ENCODE peak calls at places on chromosomes 1 and 21, in five cellular contexts. A is A673; R is HL-60; K is CD4-positive, CD25-positive, alpha-beta regulatory T cell; M is naive thymus-derived CD4-positive, alpha-beta T cell. C is an unnamed sample.

GRCh38 chr1:41917835-41918449 is 780 bp downstream of the HIVEP3 start:
- DNase-seq in A (peak), R (no peak), K (peak), M (peak), C (no peak)

GRCh38 chr1:87269921-87270320 is 58.8 kb upstream of the LMO4 start:
- DNase-seq in A (no peak), R (no peak), K (no peak), M (no peak), C (no peak)

GRCh38 chr1:179058343-179059184 is 23.3 kb upstream of the TOR3A start:
- DNase-seq in A (no peak), R (no peak), K (no peak), M (no peak), C (no peak)

GRCh38 chr1:85579619-85580018 is 942 bp upstream of the CCN1 start:
- DNase-seq in A (no peak), R (no peak), K (no peak), M (no peak), C (peak)

GRCh38 chr1:44103270-44104131 is 15.1 kb upstream of the KLF17 start:
- DNase-seq in A (no peak), R (no peak), K (no peak), M (no peak), C (no peak)

GRCh38 chr1:209389258-209389657 is 194.3 kb upstream of the CAMK1G start:
- DNase-seq in A (no peak), R (no peak), K (no peak), M (no peak), C (no peak)

GRCh38 chr1:205774277-205775014 is 836 bp downstream of the RAB29 start:
- DNase-seq in A (no peak), R (no peak), K (peak), M (no peak), C (no peak)

GRCh38 chr21:29166853-29167252 is 36.4 kb downstream of the MAP3K7CL start:
- DNase-seq in A (no peak), R (no peak), K (no peak), M (no peak), C (no peak)

GRCh38 chr1:172917972-172918371 is 132.8 kb downstream of the TNFSF18 start:
- DNase-seq in A (peak), R (no peak), K (no peak), M (no peak), C (no peak)

GRCh38 chr1:22850681-22851080 is 122.0 kb downstream of the LACTBL1 start:
- DNase-seq in A (no peak), R (no peak), K (no peak), M (no peak), C (no peak)

GRCh38 chr1:221487781-221488520 is 253.9 kb downstream of the DUSP10 start:
- DNase-seq in A (no peak), R (no peak), K (no peak), M (no peak), C (no peak)

GRCh38 chr1:21647431-21648373 is 21.5 kb downstream of the RAP1GAP start:
- DNase-seq in A (no peak), R (no peak), K (peak), M (no peak), C (no peak)

GRCh38 chr1:81801834-81802531 is 1.2 kb downstream of the ADGRL2 start:
- DNase-seq in A (peak), R (no peak), K (no peak), M (no peak), C (peak)

GRCh38 chr1:26541816-26542711 is 12.5 kb downstream of the RPS6KA1 start:
- DNase-seq in A (peak), R (peak), K (peak), M (peak), C (peak)

GRCh38 chr1:190119683-190120082 is 358.0 kb downstream of the BRINP3 start:
- DNase-seq in A (no peak), R (no peak), K (no peak), M (no peak), C (no peak)

GRCh38 chr1:16191309-16191708 is 21.1 kb downstream of the ARHGEF19 start:
- DNase-seq in A (no peak), R (no peak), K (no peak), M (no peak), C (no peak)

GRCh38 chr1:115175596-115175995 is 86.3 kb upstream of the TSPAN2 start:
- DNase-seq in A (no peak), R (no peak), K (no peak), M (no peak), C (no peak)

GRCh38 chr21:21057349-21058062 is 59.3 kb downstream of the NCAM2 start:
- DNase-seq in A (no peak), R (no peak), K (no peak), M (no peak), C (no peak)

GRCh38 chr1:7372477-7373120 is 398.5 kb upstream of the VAMP3 start:
- DNase-seq in A (no peak), R (no peak), K (no peak), M (no peak), C (no peak)
- H3K4me3 ChIP-seq in A (no peak), R (no peak), K (no peak), M (no peak), C (no peak)

DNA sequence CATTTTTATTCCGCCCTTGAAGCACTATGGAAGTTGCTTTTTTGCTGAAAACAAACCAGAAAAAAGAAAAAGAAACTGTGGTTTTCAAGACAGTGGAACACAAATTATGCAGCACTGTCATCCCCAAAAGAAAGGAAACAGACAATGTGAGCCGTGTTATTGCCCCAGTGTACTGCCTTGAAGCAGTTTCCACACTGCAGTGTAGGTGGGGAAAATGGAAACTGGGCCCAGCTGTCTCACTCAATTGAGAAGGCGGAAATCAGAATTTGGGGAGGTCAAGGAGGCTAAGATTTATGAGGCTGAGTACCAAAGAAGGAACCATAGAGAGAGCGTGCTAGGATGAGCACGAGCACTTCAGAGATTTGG is 55.5 kb downstream of the MPZL1 start:
- DNase-seq in A (no peak), R (no peak), K (no peak), M (no peak), C (no peak)
- H3K4me3 ChIP-seq in A (no peak), R (no peak), K (no peak), M (no peak), C (no peak)

GRCh38 chr1:62450301-62450700 is 13.5 kb downstream of the USP1 start:
- DNase-seq in A (no peak), R (no peak), K (no peak), M (no peak), C (no peak)

GRCh38 chr1:62457955-62458354 is 21.1 kb downstream of the USP1 start:
- DNase-seq in A (no peak), R (no peak), K (no peak), M (no peak), C (no peak)

GRCh38 chr1:62448221-62448933 is 11.5 kb downstream of the USP1 start:
- DNase-seq in A (no peak), R (no peak), K (no peak), M (no peak), C (no peak)

DNA sequence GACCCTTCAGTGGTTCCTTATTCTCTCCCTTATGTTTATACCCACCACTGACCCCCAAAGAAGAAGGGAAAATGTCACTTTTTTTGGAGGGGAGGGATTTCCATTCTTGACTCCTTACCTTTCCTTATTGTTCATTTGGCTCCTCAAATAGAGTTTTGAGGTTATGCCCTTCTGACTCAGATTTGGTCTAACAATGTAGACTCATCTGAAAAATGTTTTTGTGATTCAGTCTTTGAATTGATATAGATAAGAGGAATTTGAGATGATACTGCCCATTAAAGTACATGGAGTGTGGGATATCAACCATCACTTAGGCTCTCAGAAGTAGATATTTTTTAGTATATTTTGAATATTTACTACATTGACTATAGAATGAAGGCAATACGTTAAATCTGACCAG is 16.1 kb downstream of the USP1 start:
- DNase-seq in A (no peak), R (no peak), K (no peak), M (no peak), C (no peak)
- H3K4me3 ChIP-seq in A (no peak), R (no peak), K (no peak), M (no peak), C (no peak)

GRCh38 chr1:156893048-156893953 is at the start of gene PEAR1:
- DNase-seq in A (no peak), R (no peak), K (no peak), M (no peak), C (peak)
- H3K4me3 ChIP-seq in A (peak), R (no peak), K (peak), M (peak), C (peak)

GRCh38 chr1:161177112-161177935 is at the start of gene B4GALT3:
- DNase-seq in A (peak), R (peak), K (peak), M (peak), C (peak)

GRCh38 chr1:161174911-161175310 is 2.4 kb downstream of the B4GALT3 start:
- DNase-seq in A (no peak), R (no peak), K (no peak), M (no peak), C (no peak)

GRCh38 chr1:161177936-161178244 is 583 bp upstream of the B4GALT3 start:
- DNase-seq in A (no peak), R (no peak), K (no peak), M (no peak), C (no peak)

GRCh38 chr1:161176468-161177111 is 717 bp downstream of the B4GALT3 start:
- DNase-seq in A (no peak), R (no peak), K (no peak), M (no peak), C (no peak)

GRCh38 chr1:161175771-161176453 is 1.4 kb downstream of the B4GALT3 start:
- DNase-seq in A (no peak), R (no peak), K (peak), M (no peak), C (no peak)
- H3K4me3 ChIP-seq in A (peak), R (peak), K (peak), M (peak), C (peak)

DNA sequence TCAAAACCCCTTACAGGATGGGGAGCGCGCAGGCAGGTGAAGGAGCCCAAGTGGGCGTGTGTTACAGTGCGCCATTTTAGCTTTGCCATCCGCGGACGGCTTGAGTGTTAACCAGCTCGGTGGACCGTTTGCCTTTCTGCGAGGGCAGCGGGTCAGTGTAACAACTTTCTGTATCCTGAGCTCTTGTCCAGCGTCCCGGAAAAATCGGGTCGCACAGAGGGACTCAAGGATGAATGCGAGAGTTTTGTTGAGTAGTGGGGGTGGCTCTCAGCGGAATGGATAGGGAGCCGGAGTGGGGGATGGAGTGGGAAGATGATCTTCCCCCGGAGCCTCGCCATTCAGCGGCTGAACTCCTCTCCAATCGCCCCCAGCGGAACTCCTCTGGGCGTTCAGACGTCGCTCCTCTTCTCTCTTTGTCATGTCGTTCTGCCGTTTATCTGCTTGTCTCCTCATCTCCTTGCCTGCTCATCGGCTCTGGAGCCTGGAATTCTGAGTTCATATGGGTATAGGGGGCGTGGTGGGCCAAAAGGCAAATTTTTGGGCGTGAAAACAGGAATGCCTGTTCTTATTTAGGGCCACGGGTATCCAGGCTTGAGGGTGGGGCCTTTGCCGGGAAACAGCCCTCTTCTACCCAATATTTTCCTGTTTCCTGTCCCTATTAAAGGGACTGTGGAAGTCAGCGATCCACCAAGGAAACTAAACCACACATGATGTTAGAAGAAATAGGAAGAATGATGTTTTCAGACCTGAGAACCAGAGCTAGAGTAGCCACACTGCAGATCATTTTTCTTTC is 295.5 kb downstream of the CTH start:
- DNase-seq in A (no peak), R (no peak), K (no peak), M (no peak), C (no peak)
- H3K4me3 ChIP-seq in A (no peak), R (no peak), K (no peak), M (no peak), C (peak)

C was measured in tibial artery.